ENCODE peak calls at places on chromosome 9, in four cellular contexts. S is K562, J is GM12878, X is HL-60. H is an unnamed sample.

GRCh38 chr9:133184971-133185370 is 21.3 kb upstream of the GBGT1 start:
- DNase-seq in S (peak), J (no peak), X (peak), H (no peak)

GRCh38 chr9:116074658-116075057 is 78.9 kb upstream of the PAPPA start:
- DNase-seq in S (no peak), J (no peak), X (no peak), H (no peak)

GRCh38 chr9:83935276-83935890 is 14.2 kb upstream of the KIF27 start:
- DNase-seq in S (no peak), J (no peak), X (no peak), H (no peak)

GRCh38 chr9:122498883-122499288 is 11.7 kb upstream of the OR1J2 start:
- DNase-seq in J (no peak), X (no peak), S (peak), H (peak)

GRCh38 chr9:124950050-124950718 is 9.3 kb upstream of the GOLGA1 start:
- DNase-seq in X (no peak), S (no peak), J (no peak), H (no peak)

GRCh38 chr9:85971731-85972130 is 30.8 kb downstream of the NAA35 start:
- DNase-seq in X (no peak), S (no peak), J (no peak), H (no peak)

GRCh38 chr9:93473411-93473810 is 20.0 kb upstream of the FAM120AOS start:
- DNase-seq in X (no peak), S (no peak), J (no peak), H (no peak)

GRCh38 chr9:68664036-68664435 is 41.0 kb upstream of the PIP5K1B start:
- DNase-seq in X (no peak), S (no peak), J (no peak), H (no peak)

GRCh38 chr9:27572566-27572917 is 739 bp downstream of the C9orf72 start:
- DNase-seq in J (no peak), S (peak), X (peak), H (no peak)

GRCh38 chr9:95073918-95074317 is 243.6 kb downstream of the FANCC start:
- DNase-seq in J (no peak), S (no peak), X (no peak), H (no peak)

GRCh38 chr9:32631991-32632390 is 3.5 kb downstream of the TAF1L start:
- DNase-seq in S (no peak), X (no peak), J (no peak), H (no peak)
- TF ChIP-seq SPI1 in S (no peak), X (no peak), J (no peak), H (no peak)

GRCh38 chr9:114287001-114287762 is 35.7 kb upstream of the ORM1 start:
- DNase-seq in X (no peak), J (no peak), S (no peak), H (no peak)

GRCh38 chr9:114289106-114289505 is 33.8 kb upstream of the ORM1 start:
- DNase-seq in J (no peak), S (no peak), X (no peak), H (no peak)

GRCh38 chr9:114289571-114290481 is 33.1 kb upstream of the ORM1 start:
- DNase-seq in X (no peak), S (no peak), J (no peak), H (no peak)

GRCh38 chr9:114287763-114288232 is 35.1 kb upstream of the ORM1 start:
- DNase-seq in X (no peak), J (no peak), S (no peak), H (no peak)

GRCh38 chr9:114288233-114289051 is 34.5 kb upstream of the ORM1 start:
- DNase-seq in S (no peak), J (no peak), X (no peak), H (no peak)
- TF ChIP-seq SPI1 in S (no peak), J (no peak), X (no peak), H (no peak)

DNA sequence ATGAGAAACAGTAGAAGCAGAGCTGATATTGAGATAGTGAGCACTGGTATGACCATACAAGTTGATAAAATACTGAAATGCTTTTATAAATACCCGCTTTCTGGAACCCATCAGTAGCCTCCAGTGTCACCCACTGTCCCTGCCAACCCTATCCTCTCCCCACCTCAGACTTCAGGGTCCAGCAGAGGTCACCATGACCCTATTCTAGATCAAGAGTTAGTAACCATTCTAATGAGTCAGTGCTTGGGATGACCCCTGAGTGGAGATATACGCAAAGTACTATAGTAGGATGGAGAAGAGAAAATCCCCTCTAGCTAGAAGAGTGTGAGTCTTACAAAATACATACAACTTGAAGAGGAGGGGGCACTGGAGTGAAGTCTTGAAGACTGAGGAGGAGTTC is 297.9 kb upstream of the BRINP1 start:
- DNase-seq in J (no peak), S (no peak), X (no peak), H (no peak)
- TF ChIP-seq SPI1 in J (no peak), S (no peak), X (no peak), H (no peak)

GRCh38 chr9:89602978-89603628 is 1.7 kb upstream of the GADD45G start:
- DNase-seq in X (no peak), J (peak), S (peak), H (peak)

GRCh38 chr9:89604463-89605180 is at the start of gene GADD45G:
- DNase-seq in S (peak), X (no peak), J (no peak), H (peak)

GRCh38 chr9:89605181-89606048 is 603 bp downstream of the GADD45G start:
- DNase-seq in X (no peak), S (peak), J (no peak), H (no peak)

GRCh38 chr9:89601856-89602562 is 2.8 kb upstream of the GADD45G start:
- DNase-seq in J (no peak), X (no peak), S (no peak), H (no peak)

GRCh38 chr9:89603629-89604462 is 966 bp upstream of the GADD45G start:
- DNase-seq in S (peak), X (no peak), J (no peak), H (no peak)
- TF ChIP-seq SPI1 in S (no peak), X (no peak), J (no peak), H (no peak)

GRCh38 chr9:128232811-128233428 is 29.7 kb downstream of the DNM1 start:
- DNase-seq in S (no peak), J (no peak), X (no peak), H (no peak)

GRCh38 chr9:128225770-128226753 is 22.9 kb downstream of the DNM1 start:
- DNase-seq in X (no peak), J (no peak), S (no peak), H (no peak)

GRCh38 chr9:128233817-128234406 is 30.7 kb downstream of the DNM1 start:
- DNase-seq in S (no peak), X (no peak), J (no peak), H (no peak)

DNA sequence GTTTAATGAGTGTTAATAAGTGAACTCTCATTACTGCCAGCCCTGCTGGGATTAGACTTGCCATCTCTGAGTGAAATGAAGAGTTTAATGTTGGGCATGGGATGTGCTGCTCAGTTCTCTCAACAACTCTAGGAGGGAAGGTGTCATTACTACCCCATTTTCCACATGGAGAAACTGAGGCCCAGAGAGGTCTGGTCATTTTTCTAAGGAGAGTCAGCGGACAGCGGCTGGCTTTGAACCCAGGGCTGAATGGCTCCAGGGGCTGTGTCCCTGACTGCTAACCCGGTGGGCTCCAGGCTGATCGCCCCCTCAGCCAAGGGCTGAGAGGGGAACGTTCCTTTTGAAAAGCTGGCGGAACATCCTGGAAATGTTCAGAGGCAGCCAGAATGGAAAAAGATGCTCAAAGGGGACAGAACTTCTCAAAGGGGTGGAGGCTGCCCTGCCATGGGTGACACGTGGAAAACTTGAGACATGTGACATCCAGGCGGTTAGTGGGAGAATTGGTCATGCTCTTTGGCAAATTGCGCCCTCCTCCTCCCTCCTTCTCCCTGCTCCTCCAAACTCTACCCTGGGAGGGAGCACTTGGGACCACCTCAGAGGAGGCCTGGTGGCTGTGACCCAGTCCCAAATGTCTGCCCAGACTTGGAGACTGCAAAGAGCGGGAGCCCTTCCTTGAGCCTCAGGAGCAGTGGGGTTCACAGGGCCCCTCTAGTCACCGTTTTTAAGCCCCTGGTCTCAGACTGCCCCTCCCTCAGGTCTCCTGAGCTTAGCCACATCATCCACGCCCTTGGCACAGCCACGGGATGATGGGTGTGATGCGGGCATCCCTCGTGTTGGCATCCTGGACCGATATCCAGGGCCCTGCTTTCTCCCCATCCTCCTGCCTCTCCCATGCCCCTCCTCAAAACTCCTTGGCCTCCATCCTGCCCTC is 28.7 kb downstream of the DNM1 start:
- DNase-seq in J (no peak), X (no peak), S (no peak), H (no peak)
- TF ChIP-seq SPI1 in J (no peak), X (no peak), S (no peak), H (no peak)

GRCh38 chr9:131334568-131335105 is 45.1 kb downstream of the PLPP7 start:
- DNase-seq in S (peak), X (no peak), J (no peak), H (no peak)
- TF ChIP-seq SPI1 in S (no peak), X (no peak), J (no peak), H (no peak)

GRCh38 chr9:117096138-117096537 is 318.7 kb downstream of the ASTN2 start:
- DNase-seq in X (no peak), S (no peak), J (no peak), H (no peak)

GRCh38 chr9:117095116-117095515 is 319.7 kb downstream of the ASTN2 start:
- DNase-seq in S (no peak), J (no peak), X (no peak), H (no peak)

GRCh38 chr9:117091529-117091928 is 323.3 kb downstream of the ASTN2 start:
- DNase-seq in X (no peak), S (no peak), J (no peak), H (no peak)

GRCh38 chr9:117094493-117094892 is 320.4 kb downstream of the ASTN2 start:
- DNase-seq in S (no peak), J (no peak), X (no peak), H (no peak)

DNA sequence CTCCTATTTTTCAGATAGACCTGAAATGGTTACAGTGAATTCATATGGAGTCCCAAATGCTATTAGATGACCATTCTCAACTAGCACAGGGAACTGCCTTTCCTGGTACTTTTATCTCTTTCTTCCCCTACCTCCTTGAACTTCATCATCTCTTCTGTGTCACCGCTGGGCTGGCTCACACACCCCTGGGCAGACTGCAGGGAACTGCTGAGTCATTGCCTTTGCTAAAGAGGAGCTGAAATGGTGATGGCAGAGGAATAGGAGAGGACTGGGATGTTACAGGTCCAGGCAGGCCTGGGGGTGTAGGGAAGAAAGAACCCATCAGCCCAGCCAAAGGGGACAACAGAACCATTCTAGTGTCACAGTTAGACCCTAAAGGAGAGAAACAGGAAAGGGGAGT is 322.3 kb downstream of the ASTN2 start:
- DNase-seq in X (no peak), S (no peak), J (no peak), H (no peak)
- TF ChIP-seq SPI1 in X (no peak), S (no peak), J (no peak), H (no peak)

DNA sequence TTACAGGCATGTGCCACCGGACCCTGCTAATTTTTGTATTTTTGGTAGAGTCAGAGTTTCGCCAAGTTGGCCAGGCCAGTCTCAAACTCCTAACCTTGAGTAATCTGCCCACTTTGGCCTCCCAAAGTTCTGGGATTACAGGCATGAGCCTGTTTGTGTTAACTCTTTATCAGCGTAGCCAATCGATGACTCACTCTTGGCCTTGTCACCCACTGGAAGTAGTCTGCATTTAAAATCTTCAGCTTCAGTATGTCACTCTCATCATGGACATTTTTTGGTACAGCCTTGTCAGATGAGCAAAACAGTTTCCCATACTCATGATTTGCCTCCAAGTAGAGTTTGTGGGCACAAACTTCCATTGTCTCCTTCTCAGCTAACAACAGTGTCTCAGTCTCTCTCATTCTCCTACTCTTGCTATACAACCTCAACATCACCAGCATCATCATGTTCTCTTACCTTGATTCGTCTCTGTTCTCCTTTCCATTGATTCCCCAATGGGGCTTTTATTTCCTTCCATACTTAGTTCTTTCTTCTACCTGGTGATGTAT is 22.5 kb downstream of the MUSK start:
- DNase-seq in X (no peak), S (no peak), J (no peak), H (no peak)
- TF ChIP-seq SPI1 in X (no peak), S (no peak), J (no peak), H (no peak)

DNA sequence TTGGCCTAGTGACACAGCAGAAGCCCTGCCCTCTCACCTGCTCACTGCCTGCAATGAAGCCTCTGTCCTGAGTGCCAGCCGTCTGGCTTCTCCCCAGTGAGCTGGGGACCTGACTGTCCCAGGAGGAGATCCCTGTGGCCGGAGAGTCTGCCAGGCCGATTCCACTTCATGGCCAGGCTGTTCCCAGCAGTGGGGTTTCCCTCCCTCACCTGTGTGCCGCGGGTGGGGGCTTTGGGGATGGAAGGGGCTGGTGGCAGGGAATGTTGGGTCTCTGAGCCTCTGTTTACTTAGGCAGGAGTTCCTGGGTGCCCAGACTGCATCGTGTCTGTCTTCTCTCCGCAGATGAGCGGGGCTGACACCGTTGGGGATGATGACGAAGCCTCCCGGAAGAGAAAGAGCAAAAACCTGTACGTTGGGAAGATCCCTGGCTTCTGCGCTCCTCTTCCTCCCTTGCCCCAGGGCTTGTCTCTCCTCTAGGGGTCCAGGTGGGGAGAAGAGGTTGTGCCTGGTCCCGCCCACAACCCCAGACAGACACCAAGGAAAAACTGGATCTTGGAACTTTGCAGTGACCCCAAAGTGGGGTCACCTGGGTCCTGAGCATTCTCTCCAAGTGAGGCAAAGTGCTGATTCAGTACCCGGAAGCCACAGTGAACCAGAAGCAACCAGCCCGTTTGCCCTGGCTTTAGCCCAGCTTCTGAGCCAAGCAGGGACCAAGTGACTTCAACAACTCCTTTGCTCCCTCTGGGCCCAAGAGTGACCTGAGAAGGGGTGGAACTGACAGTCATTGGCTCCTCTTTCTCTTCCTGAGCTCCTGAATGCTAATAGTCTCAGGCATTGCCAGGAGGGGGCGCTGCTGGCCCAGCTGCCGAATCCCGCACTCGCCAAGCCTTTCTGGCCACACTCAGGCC is 127.7 kb downstream of the RGS3 start:
- DNase-seq in S (peak), X (no peak), J (no peak), H (peak)
- TF ChIP-seq SPI1 in S (no peak), X (no peak), J (no peak), H (no peak)